ENCODE peak calls at places on chromosomes 7 and 10, in six cellular contexts. One of them, this sample, is unnamed.

GRCh38 chr10:132496360-132497082 is 41.1 kb upstream of the INPP5A start:
- DNase-seq in Calu3: no peak
- DNase-seq in BJ: no peak
- DNase-seq in endothelial cell: no peak
- DNase-seq in keratinocyte: no peak
- DNase-seq in uterus: peak
- DNase-seq in this sample: no peak

GRCh38 chr10:93069245-93069561 is 4.5 kb upstream of the CYP26A1 start:
- DNase-seq in BJ: no peak
- DNase-seq in keratinocyte: no peak
- DNase-seq in endothelial cell: no peak
- DNase-seq in Calu3: no peak
- DNase-seq in uterus: no peak
- DNase-seq in this sample: no peak

GRCh38 chr7:91836065-91836368 is 44.5 kb downstream of the MTERF1 start:
- DNase-seq in Calu3: no peak
- DNase-seq in keratinocyte: no peak
- DNase-seq in endothelial cell: no peak
- DNase-seq in BJ: no peak
- DNase-seq in uterus: no peak
- DNase-seq in this sample: no peak

GRCh38 chr7:668139-668871 is 58.2 kb upstream of the DNAAF5 start:
- DNase-seq in endothelial cell: no peak
- DNase-seq in Calu3: no peak
- DNase-seq in keratinocyte: no peak
- DNase-seq in uterus: peak
- DNase-seq in BJ: peak
- DNase-seq in this sample: no peak

GRCh38 chr10:22693371-22693784 is 21.0 kb downstream of the PIP4K2A start:
- DNase-seq in Calu3: no peak
- DNase-seq in endothelial cell: no peak
- DNase-seq in keratinocyte: no peak
- DNase-seq in uterus: no peak
- DNase-seq in BJ: no peak
- DNase-seq in this sample: no peak

GRCh38 chr10:51422311-51423120 is 276.9 kb downstream of the CSTF2T start:
- DNase-seq in uterus: peak
- DNase-seq in Calu3: peak
- DNase-seq in keratinocyte: no peak
- DNase-seq in endothelial cell: peak
- DNase-seq in BJ: no peak
- DNase-seq in this sample: peak

GRCh38 chr7:151239837-151240459 is 7.7 kb downstream of the CHPF2 start:
- DNase-seq in Calu3: no peak
- DNase-seq in BJ: no peak
- DNase-seq in endothelial cell: no peak
- DNase-seq in uterus: no peak
- DNase-seq in keratinocyte: no peak
- DNase-seq in this sample: no peak

GRCh38 chr10:485776-486572 is 203.5 kb downstream of the DIP2C start:
- DNase-seq in BJ: no peak
- DNase-seq in uterus: peak
- DNase-seq in keratinocyte: no peak
- DNase-seq in endothelial cell: no peak
- DNase-seq in Calu3: no peak
- DNase-seq in this sample: no peak

GRCh38 chr10:112275512-112276245 is 7.5 kb upstream of the TECTB start:
- DNase-seq in Calu3: no peak
- DNase-seq in uterus: no peak
- DNase-seq in BJ: no peak
- DNase-seq in endothelial cell: no peak
- DNase-seq in keratinocyte: no peak
- DNase-seq in this sample: no peak

GRCh38 chr7:55177589-55178261 is 158.9 kb downstream of the EGFR start:
- DNase-seq in keratinocyte: no peak
- DNase-seq in BJ: no peak
- DNase-seq in endothelial cell: no peak
- DNase-seq in Calu3: no peak
- DNase-seq in uterus: no peak
- DNase-seq in this sample: no peak

GRCh38 chr7:96093435-96093834 is 228.5 kb downstream of the SLC25A13 start:
- DNase-seq in Calu3: no peak
- DNase-seq in BJ: peak
- DNase-seq in keratinocyte: peak
- DNase-seq in uterus: no peak
- DNase-seq in endothelial cell: no peak
- DNase-seq in this sample: no peak

GRCh38 chr10:69965086-69965485 is 87.6 kb upstream of the MACROH2A2 start:
- DNase-seq in uterus: no peak
- DNase-seq in endothelial cell: no peak
- DNase-seq in BJ: no peak
- DNase-seq in keratinocyte: no peak
- DNase-seq in Calu3: no peak
- DNase-seq in this sample: peak

GRCh38 chr7:157983442-157984137 is 604.0 kb downstream of the PTPRN2 start:
- DNase-seq in keratinocyte: no peak
- DNase-seq in endothelial cell: no peak
- DNase-seq in BJ: no peak
- DNase-seq in Calu3: no peak
- DNase-seq in uterus: no peak
- DNase-seq in this sample: no peak

GRCh38 chr7:50555594-50556140 is 9.5 kb downstream of the DDC start:
- DNase-seq in uterus: no peak
- DNase-seq in Calu3: no peak
- DNase-seq in BJ: no peak
- DNase-seq in keratinocyte: no peak
- DNase-seq in endothelial cell: no peak
- DNase-seq in this sample: no peak

DNA sequence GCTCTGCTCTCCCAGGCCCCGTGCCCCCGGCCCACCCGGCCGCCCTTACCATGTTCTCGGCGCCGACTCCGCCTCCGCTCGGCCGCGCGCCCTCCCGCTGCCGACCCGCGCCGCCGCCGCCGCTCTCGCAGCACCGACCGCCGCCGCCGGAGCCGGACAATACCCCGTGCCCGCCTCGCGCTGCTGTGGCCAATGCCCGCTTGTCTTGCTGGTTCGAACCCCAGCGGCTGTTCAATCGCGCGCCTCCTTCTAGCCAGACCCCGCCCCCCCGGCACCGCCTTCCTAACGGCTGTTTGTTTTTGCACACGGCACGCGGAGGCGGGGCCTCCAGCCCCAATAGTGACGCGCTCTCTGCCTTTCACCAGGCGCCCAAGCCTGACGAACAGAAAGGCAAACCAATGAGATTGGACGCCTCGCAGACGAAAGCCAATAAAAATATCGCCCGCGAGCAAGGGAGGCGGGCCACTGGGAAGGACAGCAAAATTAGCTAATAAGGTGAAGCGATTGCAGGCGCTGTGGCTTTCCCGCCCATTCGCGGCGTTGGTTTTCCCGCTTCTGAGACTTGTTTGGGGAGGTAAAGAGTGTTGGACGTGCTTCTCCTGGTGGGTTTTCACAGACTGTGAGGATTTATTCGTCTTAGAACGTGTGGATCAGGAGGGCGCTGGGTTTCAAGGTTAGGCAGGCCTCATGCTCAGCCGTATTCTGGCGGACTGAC is at the start of gene H2AZ2:
- DNase-seq in Calu3: peak
- DNase-seq in endothelial cell: peak
- DNase-seq in keratinocyte: peak
- DNase-seq in BJ: peak
- DNase-seq in uterus: peak
- DNase-seq in this sample: peak
- TF ChIP-seq CTCF in Calu3: no peak
- TF ChIP-seq CTCF in endothelial cell: peak
- TF ChIP-seq CTCF in keratinocyte: no peak
- TF ChIP-seq CTCF in BJ: no peak
- TF ChIP-seq CTCF in uterus: no peak
- TF ChIP-seq CTCF in this sample: no peak

GRCh38 chr7:87059525-87060287 is at the start of gene ELAPOR2:
- DNase-seq in Calu3: peak
- DNase-seq in endothelial cell: peak
- DNase-seq in uterus: peak
- DNase-seq in BJ: no peak
- DNase-seq in keratinocyte: no peak
- DNase-seq in this sample: peak
- TF ChIP-seq CTCF in Calu3: peak
- TF ChIP-seq CTCF in endothelial cell: no peak
- TF ChIP-seq CTCF in uterus: peak
- TF ChIP-seq CTCF in BJ: peak
- TF ChIP-seq CTCF in keratinocyte: no peak
- TF ChIP-seq CTCF in this sample: peak

GRCh38 chr7:117689421-117689820 is 183.8 kb downstream of the CTTNBP2 start:
- DNase-seq in BJ: no peak
- DNase-seq in endothelial cell: no peak
- DNase-seq in keratinocyte: no peak
- DNase-seq in Calu3: no peak
- DNase-seq in uterus: no peak
- DNase-seq in this sample: no peak

GRCh38 chr7:117688126-117688525 is 185.1 kb downstream of the CTTNBP2 start:
- DNase-seq in endothelial cell: no peak
- DNase-seq in BJ: no peak
- DNase-seq in keratinocyte: peak
- DNase-seq in Calu3: no peak
- DNase-seq in uterus: no peak
- DNase-seq in this sample: no peak

GRCh38 chr7:117686311-117686935 is 186.8 kb downstream of the CTTNBP2 start:
- DNase-seq in keratinocyte: no peak
- DNase-seq in endothelial cell: no peak
- DNase-seq in Calu3: no peak
- DNase-seq in BJ: no peak
- DNase-seq in uterus: no peak
- DNase-seq in this sample: peak

GRCh38 chr7:117690147-117690546 is 183.1 kb downstream of the CTTNBP2 start:
- DNase-seq in uterus: no peak
- DNase-seq in keratinocyte: no peak
- DNase-seq in BJ: no peak
- DNase-seq in endothelial cell: no peak
- DNase-seq in Calu3: no peak
- DNase-seq in this sample: no peak
- TF ChIP-seq CTCF in uterus: no peak
- TF ChIP-seq CTCF in keratinocyte: no peak
- TF ChIP-seq CTCF in BJ: no peak
- TF ChIP-seq CTCF in endothelial cell: no peak
- TF ChIP-seq CTCF in Calu3: no peak
- TF ChIP-seq CTCF in this sample: no peak

GRCh38 chr10:32891261-32891660 is 66.8 kb downstream of the ITGB1 start:
- DNase-seq in endothelial cell: no peak
- DNase-seq in keratinocyte: no peak
- DNase-seq in BJ: no peak
- DNase-seq in Calu3: no peak
- DNase-seq in uterus: no peak
- DNase-seq in this sample: no peak

GRCh38 chr10:32888161-32888927 is 69.7 kb downstream of the ITGB1 start:
- DNase-seq in endothelial cell: no peak
- DNase-seq in Calu3: no peak
- DNase-seq in keratinocyte: no peak
- DNase-seq in uterus: no peak
- DNase-seq in BJ: no peak
- DNase-seq in this sample: no peak

GRCh38 chr10:32889631-32890212 is 68.3 kb downstream of the ITGB1 start:
- DNase-seq in keratinocyte: no peak
- DNase-seq in BJ: no peak
- DNase-seq in Calu3: no peak
- DNase-seq in uterus: no peak
- DNase-seq in endothelial cell: no peak
- DNase-seq in this sample: no peak

GRCh38 chr10:32890444-32890843 is 67.6 kb downstream of the ITGB1 start:
- DNase-seq in keratinocyte: no peak
- DNase-seq in BJ: no peak
- DNase-seq in uterus: no peak
- DNase-seq in Calu3: no peak
- DNase-seq in endothelial cell: no peak
- DNase-seq in this sample: no peak

DNA sequence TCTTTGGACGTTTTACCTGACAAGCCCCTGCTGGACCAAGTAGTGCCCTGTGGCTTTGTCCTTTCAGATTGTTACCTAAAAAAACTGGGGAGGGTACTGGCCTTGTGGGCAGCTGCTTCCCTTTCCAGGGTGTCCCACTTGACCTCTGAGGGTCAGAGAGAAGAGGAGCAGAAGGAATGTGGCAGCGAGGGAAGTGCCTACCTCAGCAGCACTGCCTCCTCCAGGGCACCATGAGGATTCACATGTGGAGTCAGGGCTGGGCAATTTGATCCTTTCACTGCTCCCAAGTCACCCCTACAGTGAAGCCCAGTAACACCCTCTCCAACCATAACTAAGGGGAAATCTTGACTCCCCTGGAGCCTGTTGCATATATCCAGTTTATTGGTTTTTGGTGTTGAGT is 64.6 kb downstream of the ITGB1 start:
- DNase-seq in endothelial cell: no peak
- DNase-seq in BJ: no peak
- DNase-seq in keratinocyte: no peak
- DNase-seq in Calu3: no peak
- DNase-seq in uterus: no peak
- DNase-seq in this sample: no peak
- TF ChIP-seq CTCF in endothelial cell: peak
- TF ChIP-seq CTCF in BJ: no peak
- TF ChIP-seq CTCF in keratinocyte: no peak
- TF ChIP-seq CTCF in Calu3: no peak
- TF ChIP-seq CTCF in uterus: no peak
- TF ChIP-seq CTCF in this sample: peak

DNA sequence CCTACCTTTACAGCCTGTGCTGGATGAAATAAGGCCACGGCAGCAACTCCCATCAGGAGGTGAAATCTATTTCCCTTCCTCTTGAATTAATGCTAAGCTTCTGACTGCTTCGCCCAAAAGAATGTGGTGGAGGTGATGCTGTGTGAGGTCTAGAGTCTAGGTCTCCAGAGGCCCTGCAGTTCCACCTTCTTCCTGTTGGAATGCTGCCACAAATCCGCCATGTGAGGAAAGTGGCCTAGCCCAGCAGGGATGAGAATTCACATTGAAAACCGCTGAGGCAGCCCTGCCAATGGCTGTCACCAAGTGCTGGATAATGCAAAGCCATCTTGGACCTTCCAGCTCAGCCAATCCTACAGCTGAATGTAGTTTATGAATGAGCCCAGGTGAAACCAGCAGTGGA is 28.0 kb downstream of the RHOBTB1 start:
- DNase-seq in uterus: no peak
- DNase-seq in keratinocyte: no peak
- DNase-seq in BJ: no peak
- DNase-seq in endothelial cell: no peak
- DNase-seq in Calu3: peak
- DNase-seq in this sample: no peak
- TF ChIP-seq CTCF in uterus: no peak
- TF ChIP-seq CTCF in keratinocyte: peak
- TF ChIP-seq CTCF in BJ: no peak
- TF ChIP-seq CTCF in endothelial cell: peak
- TF ChIP-seq CTCF in Calu3: peak
- TF ChIP-seq CTCF in this sample: peak

GRCh38 chr10:119441921-119442757 is 100.4 kb downstream of the RGS10 start:
- DNase-seq in uterus: no peak
- DNase-seq in keratinocyte: no peak
- DNase-seq in BJ: no peak
- DNase-seq in Calu3: no peak
- DNase-seq in endothelial cell: no peak
- DNase-seq in this sample: no peak
- TF ChIP-seq CTCF in uterus: no peak
- TF ChIP-seq CTCF in keratinocyte: no peak
- TF ChIP-seq CTCF in BJ: no peak
- TF ChIP-seq CTCF in Calu3: no peak
- TF ChIP-seq CTCF in endothelial cell: no peak
- TF ChIP-seq CTCF in this sample: no peak